ENCODE peak calls at places on chromosomes 1 and 21, in seven cellular contexts. One of them, this sample, is unnamed.
A peak's percentile ranks its signal among the peaks of the same experiment; 100 is the strongest.

GRCh38 chr21:42451941-42452340 is 44.1 kb downstream of the RSPH1 start:
- DNase-seq in NB4: no peak
- DNase-seq in SK-N-SH: no peak
- DNase-seq in endothelial cell of umbilical vein: no peak
- DNase-seq in A549: no peak
- DNase-seq in WTC11: no peak
- DNase-seq in GM12878: no peak
- DNase-seq in this sample: no peak

GRCh38 chr1:30656171-30656940 is 67.0 kb downstream of the MATN1 start:
- DNase-seq in NB4: no peak
- DNase-seq in SK-N-SH: no peak
- DNase-seq in endothelial cell of umbilical vein: no peak
- DNase-seq in A549: no peak
- DNase-seq in WTC11: no peak
- DNase-seq in GM12878: no peak
- DNase-seq in this sample: no peak

GRCh38 chr1:194367121-194367520 is 1180.7 kb upstream of the B3GALT2 start:
- DNase-seq in NB4: no peak
- DNase-seq in SK-N-SH: no peak
- DNase-seq in endothelial cell of umbilical vein: no peak
- DNase-seq in A549: no peak
- DNase-seq in WTC11: no peak
- DNase-seq in GM12878: no peak
- DNase-seq in this sample: no peak

GRCh38 chr1:22563671-22564612 is 653 bp downstream of the EPHA8 start:
- DNase-seq in NB4: no peak
- DNase-seq in SK-N-SH: peak; percentile 71
- DNase-seq in endothelial cell of umbilical vein: no peak
- DNase-seq in A549: no peak
- DNase-seq in WTC11: peak; percentile 25
- DNase-seq in GM12878: no peak
- DNase-seq in this sample: no peak

GRCh38 chr1:119544165-119544762 is 37.3 kb downstream of the HSD3B1 start:
- DNase-seq in NB4: peak; percentile 21
- DNase-seq in SK-N-SH: peak; percentile 1
- DNase-seq in endothelial cell of umbilical vein: no peak
- DNase-seq in A549: peak; percentile 15
- DNase-seq in WTC11: peak; percentile 73
- DNase-seq in GM12878: no peak
- DNase-seq in this sample: peak; percentile 35

GRCh38 chr1:183841950-183842816 is 37.3 kb downstream of the RGL1 start:
- DNase-seq in NB4: no peak
- DNase-seq in SK-N-SH: peak; percentile 43
- DNase-seq in endothelial cell of umbilical vein: peak; percentile 80
- DNase-seq in A549: no peak
- DNase-seq in WTC11: no peak
- DNase-seq in GM12878: peak; percentile 85
- DNase-seq in this sample: no peak

GRCh38 chr1:224430511-224431113 is 4.0 kb downstream of the WDR26 start:
- DNase-seq in NB4: peak; percentile 71
- DNase-seq in SK-N-SH: no peak
- DNase-seq in endothelial cell of umbilical vein: peak; percentile 88
- DNase-seq in A549: peak; percentile 39
- DNase-seq in WTC11: no peak
- DNase-seq in GM12878: no peak
- DNase-seq in this sample: no peak

GRCh38 chr1:86641318-86641717 is 63.1 kb upstream of the SH3GLB1 start:
- DNase-seq in NB4: no peak
- DNase-seq in SK-N-SH: no peak
- DNase-seq in endothelial cell of umbilical vein: no peak
- DNase-seq in A549: no peak
- DNase-seq in WTC11: no peak
- DNase-seq in GM12878: no peak
- DNase-seq in this sample: no peak

GRCh38 chr1:156319664-156320063 is 18.4 kb downstream of the CCT3 start:
- DNase-seq in NB4: peak; percentile 40
- DNase-seq in SK-N-SH: peak; percentile 43
- DNase-seq in endothelial cell of umbilical vein: peak; percentile 60
- DNase-seq in A549: peak; percentile 33
- DNase-seq in WTC11: no peak
- DNase-seq in GM12878: no peak
- DNase-seq in this sample: no peak

GRCh38 chr1:41662061-41662655 is 177.7 kb upstream of the EDN2 start:
- DNase-seq in NB4: peak; percentile 67
- DNase-seq in SK-N-SH: peak; percentile 89
- DNase-seq in endothelial cell of umbilical vein: peak; percentile 43
- DNase-seq in A549: peak; percentile 31
- DNase-seq in WTC11: peak; percentile 53
- DNase-seq in GM12878: no peak
- DNase-seq in this sample: peak; percentile 44

GRCh38 chr1:18603212-18603852 is 27.3 kb upstream of the PAX7 start:
- DNase-seq in NB4: no peak
- DNase-seq in SK-N-SH: no peak
- DNase-seq in endothelial cell of umbilical vein: no peak
- DNase-seq in A549: no peak
- DNase-seq in WTC11: no peak
- DNase-seq in GM12878: no peak
- DNase-seq in this sample: no peak

GRCh38 chr1:201001962-201002361 is 21.6 kb downstream of the KIF21B start:
- DNase-seq in NB4: no peak
- DNase-seq in SK-N-SH: no peak
- DNase-seq in endothelial cell of umbilical vein: no peak
- DNase-seq in A549: no peak
- DNase-seq in WTC11: no peak
- DNase-seq in GM12878: no peak
- DNase-seq in this sample: no peak

GRCh38 chr1:223329664-223330420 is 34.1 kb downstream of the SUSD4 start:
- DNase-seq in NB4: no peak
- DNase-seq in SK-N-SH: no peak
- DNase-seq in endothelial cell of umbilical vein: no peak
- DNase-seq in A549: no peak
- DNase-seq in WTC11: no peak
- DNase-seq in GM12878: no peak
- DNase-seq in this sample: no peak

GRCh38 chr1:241635556-241636179 is 4.5 kb downstream of the CHML start:
- DNase-seq in NB4: no peak
- DNase-seq in SK-N-SH: no peak
- DNase-seq in endothelial cell of umbilical vein: no peak
- DNase-seq in A549: no peak
- DNase-seq in WTC11: no peak
- DNase-seq in GM12878: no peak
- DNase-seq in this sample: no peak

GRCh38 chr1:241630476-241630875 is 9.7 kb downstream of the CHML start:
- DNase-seq in NB4: no peak
- DNase-seq in SK-N-SH: no peak
- DNase-seq in endothelial cell of umbilical vein: no peak
- DNase-seq in A549: no peak
- DNase-seq in WTC11: no peak
- DNase-seq in GM12878: no peak
- DNase-seq in this sample: no peak

GRCh38 chr1:241631674-241632073 is 8.5 kb downstream of the CHML start:
- DNase-seq in NB4: no peak
- DNase-seq in SK-N-SH: no peak
- DNase-seq in endothelial cell of umbilical vein: no peak
- DNase-seq in A549: no peak
- DNase-seq in WTC11: no peak
- DNase-seq in GM12878: no peak
- DNase-seq in this sample: no peak

GRCh38 chr1:241630899-241631298 is 9.3 kb downstream of the CHML start:
- DNase-seq in NB4: no peak
- DNase-seq in SK-N-SH: no peak
- DNase-seq in endothelial cell of umbilical vein: no peak
- DNase-seq in A549: no peak
- DNase-seq in WTC11: no peak
- DNase-seq in GM12878: no peak
- DNase-seq in this sample: no peak

GRCh38 chr1:241632987-241633386 is 7.2 kb downstream of the CHML start:
- DNase-seq in NB4: no peak
- DNase-seq in SK-N-SH: no peak
- DNase-seq in endothelial cell of umbilical vein: no peak
- DNase-seq in A549: no peak
- DNase-seq in WTC11: no peak
- DNase-seq in GM12878: no peak
- DNase-seq in this sample: no peak
- TF ChIP-seq MAX in NB4: no peak
- TF ChIP-seq MAX in SK-N-SH: no peak
- TF ChIP-seq MAX in endothelial cell of umbilical vein: no peak
- TF ChIP-seq MAX in A549: no peak
- TF ChIP-seq MAX in WTC11: no peak
- TF ChIP-seq MAX in GM12878: no peak
- TF ChIP-seq MAX in this sample: no peak

GRCh38 chr1:2290595-2291510 is 62.7 kb downstream of the SKI start:
- DNase-seq in NB4: peak; percentile 100
- DNase-seq in SK-N-SH: no peak
- DNase-seq in endothelial cell of umbilical vein: peak; percentile 94
- DNase-seq in A549: no peak
- DNase-seq in WTC11: no peak
- DNase-seq in GM12878: peak; percentile 50
- DNase-seq in this sample: no peak
- TF ChIP-seq MAX in NB4: peak; percentile 65
- TF ChIP-seq MAX in SK-N-SH: no peak
- TF ChIP-seq MAX in endothelial cell of umbilical vein: no peak
- TF ChIP-seq MAX in A549: no peak
- TF ChIP-seq MAX in WTC11: no peak
- TF ChIP-seq MAX in GM12878: peak; percentile 17
- TF ChIP-seq MAX in this sample: no peak

GRCh38 chr1:243249214-243249613 is 5.9 kb downstream of the CEP170 start:
- DNase-seq in NB4: no peak
- DNase-seq in SK-N-SH: no peak
- DNase-seq in endothelial cell of umbilical vein: no peak
- DNase-seq in A549: no peak
- DNase-seq in WTC11: no peak
- DNase-seq in GM12878: no peak
- DNase-seq in this sample: no peak

GRCh38 chr1:243250102-243250501 is 5.0 kb downstream of the CEP170 start:
- DNase-seq in NB4: no peak
- DNase-seq in SK-N-SH: no peak
- DNase-seq in endothelial cell of umbilical vein: no peak
- DNase-seq in A549: no peak
- DNase-seq in WTC11: no peak
- DNase-seq in GM12878: no peak
- DNase-seq in this sample: no peak

GRCh38 chr1:243247901-243248300 is 7.2 kb downstream of the CEP170 start:
- DNase-seq in NB4: no peak
- DNase-seq in SK-N-SH: no peak
- DNase-seq in endothelial cell of umbilical vein: no peak
- DNase-seq in A549: no peak
- DNase-seq in WTC11: no peak
- DNase-seq in GM12878: no peak
- DNase-seq in this sample: no peak

GRCh38 chr1:243244420-243244819 is 10.7 kb downstream of the CEP170 start:
- DNase-seq in NB4: peak; percentile 34
- DNase-seq in SK-N-SH: no peak
- DNase-seq in endothelial cell of umbilical vein: no peak
- DNase-seq in A549: no peak
- DNase-seq in WTC11: no peak
- DNase-seq in GM12878: no peak
- DNase-seq in this sample: no peak

GRCh38 chr1:243246916-243247315 is 8.2 kb downstream of the CEP170 start:
- DNase-seq in NB4: peak; percentile 58
- DNase-seq in SK-N-SH: no peak
- DNase-seq in endothelial cell of umbilical vein: peak; percentile 58
- DNase-seq in A549: no peak
- DNase-seq in WTC11: no peak
- DNase-seq in GM12878: no peak
- DNase-seq in this sample: no peak
- TF ChIP-seq MAX in NB4: no peak
- TF ChIP-seq MAX in SK-N-SH: peak; percentile 33
- TF ChIP-seq MAX in endothelial cell of umbilical vein: no peak
- TF ChIP-seq MAX in A549: no peak
- TF ChIP-seq MAX in WTC11: no peak
- TF ChIP-seq MAX in GM12878: no peak
- TF ChIP-seq MAX in this sample: no peak

GRCh38 chr1:245800901-245801605 is 646.3 kb downstream of the KIF26B start:
- DNase-seq in NB4: no peak
- DNase-seq in SK-N-SH: no peak
- DNase-seq in endothelial cell of umbilical vein: no peak
- DNase-seq in A549: no peak
- DNase-seq in WTC11: no peak
- DNase-seq in GM12878: no peak
- DNase-seq in this sample: no peak

GRCh38 chr1:245805503-245805902 is 650.7 kb downstream of the KIF26B start:
- DNase-seq in NB4: no peak
- DNase-seq in SK-N-SH: no peak
- DNase-seq in endothelial cell of umbilical vein: no peak
- DNase-seq in A549: no peak
- DNase-seq in WTC11: no peak
- DNase-seq in GM12878: no peak
- DNase-seq in this sample: no peak

GRCh38 chr1:245803666-245804037 is 648.9 kb downstream of the KIF26B start:
- DNase-seq in NB4: no peak
- DNase-seq in SK-N-SH: no peak
- DNase-seq in endothelial cell of umbilical vein: no peak
- DNase-seq in A549: no peak
- DNase-seq in WTC11: no peak
- DNase-seq in GM12878: no peak
- DNase-seq in this sample: no peak

GRCh38 chr1:245804696-245805095 is 649.9 kb downstream of the KIF26B start:
- DNase-seq in NB4: no peak
- DNase-seq in SK-N-SH: no peak
- DNase-seq in endothelial cell of umbilical vein: no peak
- DNase-seq in A549: no peak
- DNase-seq in WTC11: no peak
- DNase-seq in GM12878: no peak
- DNase-seq in this sample: no peak

GRCh38 chr1:245802941-245803665 is 648.3 kb downstream of the KIF26B start:
- DNase-seq in NB4: no peak
- DNase-seq in SK-N-SH: no peak
- DNase-seq in endothelial cell of umbilical vein: no peak
- DNase-seq in A549: no peak
- DNase-seq in WTC11: no peak
- DNase-seq in GM12878: no peak
- DNase-seq in this sample: no peak
- TF ChIP-seq MAX in NB4: no peak
- TF ChIP-seq MAX in SK-N-SH: no peak
- TF ChIP-seq MAX in endothelial cell of umbilical vein: no peak
- TF ChIP-seq MAX in A549: no peak
- TF ChIP-seq MAX in WTC11: no peak
- TF ChIP-seq MAX in GM12878: no peak
- TF ChIP-seq MAX in this sample: no peak

GRCh38 chr1:195501118-195501517 is 1107.1 kb downstream of the KCNT2 start:
- DNase-seq in NB4: no peak
- DNase-seq in SK-N-SH: no peak
- DNase-seq in endothelial cell of umbilical vein: no peak
- DNase-seq in A549: no peak
- DNase-seq in WTC11: no peak
- DNase-seq in GM12878: no peak
- DNase-seq in this sample: no peak
- TF ChIP-seq MAX in NB4: no peak
- TF ChIP-seq MAX in SK-N-SH: no peak
- TF ChIP-seq MAX in endothelial cell of umbilical vein: no peak
- TF ChIP-seq MAX in A549: no peak
- TF ChIP-seq MAX in WTC11: no peak
- TF ChIP-seq MAX in GM12878: no peak
- TF ChIP-seq MAX in this sample: no peak